ENCODE peak calls at places on chromosomes 1 and 21, in ten cellular contexts. One of them, this sample, is unnamed.

GRCh38 chr1:226021406-226022200 is 22.5 kb upstream of the SDE2 start:
- DNase-seq in body of pancreas: no peak
- DNase-seq in CD4-positive, CD25-positive, alpha-beta regulatory T cell: no peak
- DNase-seq in endodermal cell: no peak
- DNase-seq in SJSA1: no peak
- DNase-seq in GM06990: no peak
- DNase-seq in BE2C: no peak
- DNase-seq in CD8-positive, alpha-beta T cell: no peak
- DNase-seq in AG10803: no peak
- DNase-seq in aorta: no peak
- DNase-seq in this sample: no peak

GRCh38 chr21:22189278-22189677 is 1191.1 kb downstream of the NCAM2 start:
- DNase-seq in body of pancreas: no peak
- DNase-seq in CD4-positive, CD25-positive, alpha-beta regulatory T cell: no peak
- DNase-seq in endodermal cell: no peak
- DNase-seq in SJSA1: no peak
- DNase-seq in GM06990: no peak
- DNase-seq in BE2C: no peak
- DNase-seq in CD8-positive, alpha-beta T cell: no peak
- DNase-seq in AG10803: no peak
- DNase-seq in aorta: no peak
- DNase-seq in this sample: no peak

GRCh38 chr1:212967767-212968166 is 17.4 kb downstream of the VASH2 start:
- DNase-seq in body of pancreas: no peak
- DNase-seq in CD4-positive, CD25-positive, alpha-beta regulatory T cell: peak; percentile 27
- DNase-seq in endodermal cell: peak; percentile 86
- DNase-seq in SJSA1: no peak
- DNase-seq in GM06990: no peak
- DNase-seq in BE2C: peak; percentile 30
- DNase-seq in CD8-positive, alpha-beta T cell: no peak
- DNase-seq in AG10803: peak; percentile 39
- DNase-seq in aorta: no peak
- DNase-seq in this sample: peak; percentile 33

GRCh38 chr1:165376041-165376810 is 19.7 kb upstream of the LMX1A start:
- DNase-seq in body of pancreas: peak; percentile 48
- DNase-seq in CD4-positive, CD25-positive, alpha-beta regulatory T cell: no peak
- DNase-seq in endodermal cell: peak; percentile 93
- DNase-seq in SJSA1: peak; percentile 74
- DNase-seq in GM06990: no peak
- DNase-seq in BE2C: no peak
- DNase-seq in CD8-positive, alpha-beta T cell: peak; percentile 25
- DNase-seq in AG10803: peak; percentile 96
- DNase-seq in aorta: peak; percentile 92
- DNase-seq in this sample: peak; percentile 83

GRCh38 chr1:162055062-162055461 is 14.4 kb upstream of the NOS1AP start:
- DNase-seq in body of pancreas: no peak
- DNase-seq in CD4-positive, CD25-positive, alpha-beta regulatory T cell: no peak
- DNase-seq in endodermal cell: no peak
- DNase-seq in SJSA1: peak; percentile 84
- DNase-seq in GM06990: no peak
- DNase-seq in BE2C: no peak
- DNase-seq in CD8-positive, alpha-beta T cell: no peak
- DNase-seq in AG10803: peak; percentile 48
- DNase-seq in aorta: no peak
- DNase-seq in this sample: peak; percentile 85

GRCh38 chr1:113876181-113876580 is 4.7 kb upstream of the PTPN22 start:
- DNase-seq in body of pancreas: no peak
- DNase-seq in CD4-positive, CD25-positive, alpha-beta regulatory T cell: no peak
- DNase-seq in endodermal cell: no peak
- DNase-seq in SJSA1: no peak
- DNase-seq in GM06990: no peak
- DNase-seq in BE2C: no peak
- DNase-seq in CD8-positive, alpha-beta T cell: no peak
- DNase-seq in AG10803: no peak
- DNase-seq in aorta: no peak
- DNase-seq in this sample: no peak

GRCh38 chr1:31669786-31670582 is 25.3 kb upstream of the PEF1 start:
- DNase-seq in body of pancreas: peak; percentile 93
- DNase-seq in CD4-positive, CD25-positive, alpha-beta regulatory T cell: peak; percentile 19
- DNase-seq in endodermal cell: peak; percentile 78
- DNase-seq in SJSA1: no peak
- DNase-seq in GM06990: no peak
- DNase-seq in BE2C: peak; percentile 25
- DNase-seq in CD8-positive, alpha-beta T cell: peak; percentile 35
- DNase-seq in AG10803: peak; percentile 29
- DNase-seq in aorta: peak; percentile 86
- DNase-seq in this sample: peak; percentile 70

GRCh38 chr1:227532019-227532619 is 31.2 kb upstream of the ZNF678 start:
- DNase-seq in body of pancreas: no peak
- DNase-seq in CD4-positive, CD25-positive, alpha-beta regulatory T cell: no peak
- DNase-seq in endodermal cell: no peak
- DNase-seq in SJSA1: no peak
- DNase-seq in GM06990: no peak
- DNase-seq in BE2C: no peak
- DNase-seq in CD8-positive, alpha-beta T cell: no peak
- DNase-seq in AG10803: no peak
- DNase-seq in aorta: peak; percentile 23
- DNase-seq in this sample: no peak

GRCh38 chr1:59230622-59231021 is 66.3 kb upstream of the FGGY start:
- DNase-seq in body of pancreas: no peak
- DNase-seq in CD4-positive, CD25-positive, alpha-beta regulatory T cell: no peak
- DNase-seq in endodermal cell: no peak
- DNase-seq in SJSA1: no peak
- DNase-seq in GM06990: no peak
- DNase-seq in BE2C: no peak
- DNase-seq in CD8-positive, alpha-beta T cell: no peak
- DNase-seq in AG10803: peak; percentile 54
- DNase-seq in aorta: no peak
- DNase-seq in this sample: peak; percentile 29

GRCh38 chr1:90402893-90403849 is 313.9 kb downstream of the BARHL2 start:
- DNase-seq in body of pancreas: peak; percentile 44
- DNase-seq in CD4-positive, CD25-positive, alpha-beta regulatory T cell: no peak
- DNase-seq in endodermal cell: peak; percentile 63
- DNase-seq in SJSA1: peak; percentile 90
- DNase-seq in GM06990: no peak
- DNase-seq in BE2C: no peak
- DNase-seq in CD8-positive, alpha-beta T cell: no peak
- DNase-seq in AG10803: peak; percentile 85
- DNase-seq in aorta: no peak
- DNase-seq in this sample: peak; percentile 73

DNA sequence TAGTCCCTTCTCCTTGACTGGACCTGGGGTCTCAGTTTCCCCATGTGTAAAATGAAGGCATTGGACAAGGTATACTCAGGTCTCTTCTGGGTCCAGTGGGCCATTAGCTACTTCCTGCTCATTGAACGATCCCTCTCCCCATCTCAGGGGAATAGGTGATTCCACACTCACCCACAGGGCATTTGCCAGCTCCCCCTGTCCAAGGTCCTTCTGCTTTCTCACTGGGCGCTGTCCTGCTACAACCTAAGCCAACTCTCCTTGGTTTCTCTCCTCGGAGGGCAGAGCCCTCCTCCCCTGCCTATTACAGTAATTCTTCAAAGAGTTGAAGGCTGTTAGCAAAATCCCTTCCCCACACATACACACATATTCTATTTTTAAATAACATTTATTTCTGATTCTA is 16.6 kb downstream of the DISP3 start:
- DNase-seq in body of pancreas: no peak
- DNase-seq in CD4-positive, CD25-positive, alpha-beta regulatory T cell: no peak
- DNase-seq in endodermal cell: no peak
- DNase-seq in SJSA1: no peak
- DNase-seq in GM06990: no peak
- DNase-seq in BE2C: no peak
- DNase-seq in CD8-positive, alpha-beta T cell: no peak
- DNase-seq in AG10803: no peak
- DNase-seq in aorta: no peak
- DNase-seq in this sample: no peak
- H3K4me3 ChIP-seq in body of pancreas: no peak overlapping the region
- H3K4me3 ChIP-seq in CD4-positive, CD25-positive, alpha-beta regulatory T cell: no peak overlapping the region
- H3K4me3 ChIP-seq in endodermal cell: no peak overlapping the region
- H3K4me3 ChIP-seq in SJSA1: no peak overlapping the region
- H3K4me3 ChIP-seq in GM06990: no peak overlapping the region
- H3K4me3 ChIP-seq in BE2C: no peak overlapping the region
- H3K4me3 ChIP-seq in CD8-positive, alpha-beta T cell: no peak overlapping the region
- H3K4me3 ChIP-seq in AG10803: no peak overlapping the region
- H3K4me3 ChIP-seq in aorta: no peak overlapping the region
- H3K4me3 ChIP-seq in this sample: no peak overlapping the region

GRCh38 chr21:38500073-38500472 is 1.8 kb upstream of the ERG start:
- DNase-seq in body of pancreas: no peak
- DNase-seq in CD4-positive, CD25-positive, alpha-beta regulatory T cell: no peak
- DNase-seq in endodermal cell: no peak
- DNase-seq in SJSA1: no peak
- DNase-seq in GM06990: no peak
- DNase-seq in BE2C: no peak
- DNase-seq in CD8-positive, alpha-beta T cell: no peak
- DNase-seq in AG10803: no peak
- DNase-seq in aorta: no peak
- DNase-seq in this sample: no peak

GRCh38 chr21:38495242-38495641 is 3.0 kb downstream of the ERG start:
- DNase-seq in body of pancreas: no peak
- DNase-seq in CD4-positive, CD25-positive, alpha-beta regulatory T cell: no peak
- DNase-seq in endodermal cell: no peak
- DNase-seq in SJSA1: no peak
- DNase-seq in GM06990: no peak
- DNase-seq in BE2C: no peak
- DNase-seq in CD8-positive, alpha-beta T cell: no peak
- DNase-seq in AG10803: no peak
- DNase-seq in aorta: no peak
- DNase-seq in this sample: no peak

GRCh38 chr21:38496224-38496623 is 2.1 kb downstream of the ERG start:
- DNase-seq in body of pancreas: no peak
- DNase-seq in CD4-positive, CD25-positive, alpha-beta regulatory T cell: no peak
- DNase-seq in endodermal cell: no peak
- DNase-seq in SJSA1: no peak
- DNase-seq in GM06990: no peak
- DNase-seq in BE2C: no peak
- DNase-seq in CD8-positive, alpha-beta T cell: no peak
- DNase-seq in AG10803: no peak
- DNase-seq in aorta: no peak
- DNase-seq in this sample: no peak

GRCh38 chr21:38499296-38499695 is 1.0 kb upstream of the ERG start:
- DNase-seq in body of pancreas: no peak
- DNase-seq in CD4-positive, CD25-positive, alpha-beta regulatory T cell: no peak
- DNase-seq in endodermal cell: no peak
- DNase-seq in SJSA1: peak; percentile 31
- DNase-seq in GM06990: no peak
- DNase-seq in BE2C: no peak
- DNase-seq in CD8-positive, alpha-beta T cell: no peak
- DNase-seq in AG10803: no peak
- DNase-seq in aorta: no peak
- DNase-seq in this sample: no peak

DNA sequence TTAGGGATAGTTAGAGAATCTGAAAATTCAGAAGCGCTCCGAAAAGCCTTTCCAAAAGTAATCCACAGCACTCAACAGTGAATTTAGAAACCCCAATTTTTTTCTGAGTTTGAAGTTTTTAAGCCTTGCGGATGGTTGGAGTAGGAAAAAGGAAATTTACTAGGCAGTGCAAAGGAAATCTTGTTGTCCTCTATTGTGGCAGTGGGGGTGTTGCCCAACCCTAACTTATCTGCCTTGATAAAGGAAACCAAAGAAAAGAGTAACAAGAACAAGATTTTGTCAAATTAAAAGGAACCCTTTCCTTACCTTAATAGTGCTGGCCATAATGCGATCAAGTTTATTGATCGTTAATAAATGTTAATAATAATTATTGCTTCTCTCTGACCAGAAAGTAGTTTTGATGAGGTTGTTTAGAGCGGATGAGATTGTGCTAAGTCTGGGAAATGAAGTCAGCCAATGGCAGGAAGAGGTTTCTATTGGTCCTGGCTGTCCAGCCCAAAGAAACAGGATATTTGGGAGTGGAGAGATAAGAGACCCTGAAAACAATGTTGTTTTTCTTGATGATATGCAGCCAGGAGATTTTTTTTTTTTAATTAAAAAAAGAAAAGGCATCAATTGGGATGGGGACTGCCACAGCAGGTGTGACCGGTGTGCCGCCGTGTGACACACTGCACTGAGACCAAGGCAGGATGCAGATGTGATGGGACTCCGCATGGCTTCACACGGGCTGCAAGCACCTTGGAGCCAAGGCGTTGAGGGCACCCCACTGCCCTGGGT is at the start of gene ERG:
- DNase-seq in body of pancreas: no peak
- DNase-seq in CD4-positive, CD25-positive, alpha-beta regulatory T cell: no peak
- DNase-seq in endodermal cell: no peak
- DNase-seq in SJSA1: no peak
- DNase-seq in GM06990: no peak
- DNase-seq in BE2C: no peak
- DNase-seq in CD8-positive, alpha-beta T cell: no peak
- DNase-seq in AG10803: no peak
- DNase-seq in aorta: no peak
- DNase-seq in this sample: no peak
- H3K4me3 ChIP-seq in body of pancreas: no peak within 1 kb of the TSS
- H3K4me3 ChIP-seq in CD4-positive, CD25-positive, alpha-beta regulatory T cell: no peak within 1 kb of the TSS
- H3K4me3 ChIP-seq in endodermal cell: no peak within 1 kb of the TSS
- H3K4me3 ChIP-seq in SJSA1: no peak within 1 kb of the TSS
- H3K4me3 ChIP-seq in GM06990: no peak within 1 kb of the TSS
- H3K4me3 ChIP-seq in BE2C: no peak within 1 kb of the TSS
- H3K4me3 ChIP-seq in CD8-positive, alpha-beta T cell: no peak within 1 kb of the TSS
- H3K4me3 ChIP-seq in AG10803: no peak within 1 kb of the TSS
- H3K4me3 ChIP-seq in aorta: no peak within 1 kb of the TSS
- H3K4me3 ChIP-seq in this sample: no peak within 1 kb of the TSS

GRCh38 chr1:184296466-184297243 is 90.2 kb upstream of the C1orf21 start:
- DNase-seq in body of pancreas: peak; percentile 88
- DNase-seq in CD4-positive, CD25-positive, alpha-beta regulatory T cell: no peak
- DNase-seq in endodermal cell: no peak
- DNase-seq in SJSA1: peak; percentile 46
- DNase-seq in GM06990: no peak
- DNase-seq in BE2C: peak; percentile 73
- DNase-seq in CD8-positive, alpha-beta T cell: no peak
- DNase-seq in AG10803: peak; percentile 94
- DNase-seq in aorta: peak; percentile 94
- DNase-seq in this sample: peak; percentile 87
- H3K4me3 ChIP-seq in body of pancreas: no peak overlapping the region
- H3K4me3 ChIP-seq in CD4-positive, CD25-positive, alpha-beta regulatory T cell: no peak overlapping the region
- H3K4me3 ChIP-seq in endodermal cell: no peak overlapping the region
- H3K4me3 ChIP-seq in SJSA1: no peak overlapping the region
- H3K4me3 ChIP-seq in GM06990: no peak overlapping the region
- H3K4me3 ChIP-seq in BE2C: peak overlapping the region; percentile 6
- H3K4me3 ChIP-seq in CD8-positive, alpha-beta T cell: no peak overlapping the region
- H3K4me3 ChIP-seq in AG10803: no peak overlapping the region
- H3K4me3 ChIP-seq in aorta: no peak overlapping the region
- H3K4me3 ChIP-seq in this sample: no peak overlapping the region

DNA sequence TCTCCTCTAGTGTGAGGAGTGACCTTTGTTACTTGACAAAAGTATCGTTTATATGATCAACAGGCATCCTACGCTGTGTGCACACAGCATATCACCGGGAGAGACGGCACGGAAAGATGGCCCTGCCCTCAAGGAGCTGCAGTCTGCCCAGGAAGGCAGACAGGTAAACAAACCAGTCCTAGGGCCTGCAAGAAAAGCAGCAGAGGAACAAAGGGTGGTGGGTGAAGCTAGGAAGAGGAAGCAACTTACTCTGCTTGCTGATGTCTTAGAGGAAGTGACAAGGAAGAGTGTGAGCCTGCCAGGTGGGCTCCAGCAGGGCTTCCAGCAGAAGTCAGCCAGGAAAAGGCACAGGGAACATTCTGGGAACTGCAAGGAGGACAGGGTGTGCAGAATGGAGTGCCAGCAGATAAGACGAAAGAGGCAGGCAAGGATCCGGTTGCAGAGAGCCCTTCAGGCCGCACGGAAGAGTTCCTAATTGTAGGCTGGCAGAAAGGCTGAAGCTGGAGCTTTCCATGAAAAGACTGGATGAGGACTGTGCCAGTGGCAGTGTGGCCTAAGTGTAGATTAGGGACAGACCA is 106.7 kb downstream of the SLC45A1 start:
- DNase-seq in body of pancreas: peak; percentile 65
- DNase-seq in CD4-positive, CD25-positive, alpha-beta regulatory T cell: peak; percentile 64
- DNase-seq in endodermal cell: peak; percentile 89
- DNase-seq in SJSA1: no peak
- DNase-seq in GM06990: peak; percentile 58
- DNase-seq in BE2C: no peak
- DNase-seq in CD8-positive, alpha-beta T cell: peak; percentile 60
- DNase-seq in AG10803: no peak
- DNase-seq in aorta: peak; percentile 53
- DNase-seq in this sample: peak; percentile 50
- H3K4me3 ChIP-seq in body of pancreas: no peak overlapping the region
- H3K4me3 ChIP-seq in CD4-positive, CD25-positive, alpha-beta regulatory T cell: peak overlapping the region; percentile 80
- H3K4me3 ChIP-seq in endodermal cell: peak overlapping the region; percentile 44
- H3K4me3 ChIP-seq in SJSA1: peak overlapping the region; percentile 80
- H3K4me3 ChIP-seq in GM06990: peak overlapping the region; percentile 85
- H3K4me3 ChIP-seq in BE2C: peak overlapping the region; percentile 58
- H3K4me3 ChIP-seq in CD8-positive, alpha-beta T cell: peak overlapping the region; percentile 49
- H3K4me3 ChIP-seq in AG10803: peak overlapping the region; percentile 83
- H3K4me3 ChIP-seq in aorta: no peak overlapping the region
- H3K4me3 ChIP-seq in this sample: peak overlapping the region; percentile 63

This sample was measured in foreskin fibroblast.